ENCODE peak calls at places on chromosomes 13 and 19, in eight cellular contexts. One of them, this sample, is unnamed. For H3K4me1 and H3K9me3, the result is how much of the 10 kb centered on the place peaks cover.

GRCh38 chr19:35332817-35333216 is 3.8 kb downstream of the CD22 start:
- DNase-seq in colonic mucosa: no peak
- DNase-seq in lung: no peak
- DNase-seq in thyroid gland: no peak
- DNase-seq in HCT116: no peak
- DNase-seq in PC-3: no peak
- DNase-seq in CD8-positive, alpha-beta T cell: no peak
- DNase-seq in IMR-90: no peak
- DNase-seq in this sample: no peak

GRCh38 chr13:111508902-111509509 is 188.6 kb downstream of the TEX29 start:
- DNase-seq in colonic mucosa: peak
- DNase-seq in lung: no peak
- DNase-seq in thyroid gland: no peak
- DNase-seq in HCT116: no peak
- DNase-seq in PC-3: no peak
- DNase-seq in CD8-positive, alpha-beta T cell: no peak
- DNase-seq in IMR-90: no peak
- DNase-seq in this sample: no peak

GRCh38 chr19:21130097-21130775 is 11.6 kb upstream of the ZNF431 start:
- DNase-seq in colonic mucosa: no peak
- DNase-seq in lung: no peak
- DNase-seq in thyroid gland: peak
- DNase-seq in HCT116: no peak
- DNase-seq in PC-3: peak
- DNase-seq in CD8-positive, alpha-beta T cell: no peak
- DNase-seq in IMR-90: no peak
- DNase-seq in this sample: no peak

GRCh38 chr13:113545931-113546516 is 38.5 kb upstream of the TFDP1 start:
- DNase-seq in colonic mucosa: no peak
- DNase-seq in lung: no peak
- DNase-seq in thyroid gland: no peak
- DNase-seq in HCT116: no peak
- DNase-seq in PC-3: no peak
- DNase-seq in CD8-positive, alpha-beta T cell: no peak
- DNase-seq in IMR-90: no peak
- DNase-seq in this sample: no peak

GRCh38 chr19:48370955-48371354 is 6.8 kb downstream of the SYNGR4 start:
- DNase-seq in colonic mucosa: no peak
- DNase-seq in lung: no peak
- DNase-seq in thyroid gland: no peak
- DNase-seq in HCT116: no peak
- DNase-seq in PC-3: no peak
- DNase-seq in CD8-positive, alpha-beta T cell: no peak
- DNase-seq in IMR-90: no peak
- DNase-seq in this sample: no peak

GRCh38 chr19:10766681-10767201 is 48.9 kb downstream of the DNM2 start:
- DNase-seq in colonic mucosa: no peak
- DNase-seq in lung: no peak
- DNase-seq in thyroid gland: peak
- DNase-seq in HCT116: no peak
- DNase-seq in PC-3: no peak
- DNase-seq in CD8-positive, alpha-beta T cell: no peak
- DNase-seq in IMR-90: peak
- DNase-seq in this sample: peak

GRCh38 chr13:42377640-42378382 is 105.9 kb downstream of the AKAP11 start:
- DNase-seq in colonic mucosa: no peak
- DNase-seq in lung: no peak
- DNase-seq in thyroid gland: no peak
- DNase-seq in HCT116: no peak
- DNase-seq in PC-3: no peak
- DNase-seq in CD8-positive, alpha-beta T cell: no peak
- DNase-seq in IMR-90: no peak
- DNase-seq in this sample: no peak

GRCh38 chr19:44750713-44751112 is 2.2 kb downstream of the BCL3 start:
- DNase-seq in colonic mucosa: no peak
- DNase-seq in lung: no peak
- DNase-seq in thyroid gland: no peak
- DNase-seq in HCT116: no peak
- DNase-seq in PC-3: no peak
- DNase-seq in CD8-positive, alpha-beta T cell: no peak
- DNase-seq in IMR-90: no peak
- DNase-seq in this sample: no peak

GRCh38 chr13:89897681-89898080 is 1449.8 kb upstream of the MIR17HG start:
- DNase-seq in colonic mucosa: no peak
- DNase-seq in lung: no peak
- DNase-seq in thyroid gland: no peak
- DNase-seq in HCT116: no peak
- DNase-seq in PC-3: no peak
- DNase-seq in CD8-positive, alpha-beta T cell: no peak
- DNase-seq in IMR-90: no peak
- DNase-seq in this sample: no peak

GRCh38 chr19:30214651-30215051 is 157.5 kb upstream of the ZNF536 start:
- DNase-seq in colonic mucosa: no peak
- DNase-seq in lung: no peak
- DNase-seq in thyroid gland: no peak
- DNase-seq in HCT116: no peak
- DNase-seq in PC-3: peak
- DNase-seq in CD8-positive, alpha-beta T cell: no peak
- DNase-seq in IMR-90: no peak
- DNase-seq in this sample: no peak

GRCh38 chr13:65497265-65497664 is 1732.9 kb downstream of the PCDH9 start:
- DNase-seq in colonic mucosa: no peak
- DNase-seq in lung: no peak
- DNase-seq in thyroid gland: no peak
- DNase-seq in HCT116: peak
- DNase-seq in PC-3: peak
- DNase-seq in CD8-positive, alpha-beta T cell: no peak
- DNase-seq in IMR-90: peak
- DNase-seq in this sample: no peak

GRCh38 chr13:98328511-98328910 is 151.4 kb upstream of the RNF113B start:
- DNase-seq in colonic mucosa: no peak
- DNase-seq in lung: no peak
- DNase-seq in thyroid gland: no peak
- DNase-seq in HCT116: no peak
- DNase-seq in PC-3: no peak
- DNase-seq in CD8-positive, alpha-beta T cell: no peak
- DNase-seq in IMR-90: no peak
- DNase-seq in this sample: no peak

GRCh38 chr13:98326274-98326673 is 149.2 kb upstream of the RNF113B start:
- DNase-seq in colonic mucosa: no peak
- DNase-seq in lung: no peak
- DNase-seq in thyroid gland: no peak
- DNase-seq in HCT116: no peak
- DNase-seq in PC-3: no peak
- DNase-seq in CD8-positive, alpha-beta T cell: no peak
- DNase-seq in IMR-90: no peak
- DNase-seq in this sample: no peak

GRCh38 chr13:98324105-98324504 is 147.0 kb upstream of the RNF113B start:
- DNase-seq in colonic mucosa: no peak
- DNase-seq in lung: no peak
- DNase-seq in thyroid gland: no peak
- DNase-seq in HCT116: no peak
- DNase-seq in PC-3: no peak
- DNase-seq in CD8-positive, alpha-beta T cell: no peak
- DNase-seq in IMR-90: no peak
- DNase-seq in this sample: no peak

GRCh38 chr13:98325724-98326123 is 148.7 kb upstream of the RNF113B start:
- DNase-seq in colonic mucosa: no peak
- DNase-seq in lung: no peak
- DNase-seq in thyroid gland: peak
- DNase-seq in HCT116: no peak
- DNase-seq in PC-3: no peak
- DNase-seq in CD8-positive, alpha-beta T cell: no peak
- DNase-seq in IMR-90: no peak
- DNase-seq in this sample: no peak

GRCh38 chr13:98327326-98328314 is 150.6 kb upstream of the RNF113B start:
- DNase-seq in colonic mucosa: no peak
- DNase-seq in lung: no peak
- DNase-seq in thyroid gland: peak
- DNase-seq in HCT116: no peak
- DNase-seq in PC-3: no peak
- DNase-seq in CD8-positive, alpha-beta T cell: no peak
- DNase-seq in IMR-90: peak
- DNase-seq in this sample: no peak
- H3K4me1 ChIP-seq in colonic mucosa: under half
- H3K4me1 ChIP-seq in lung: under half
- H3K4me1 ChIP-seq in thyroid gland: under half
- H3K4me1 ChIP-seq in HCT116: under half
- H3K4me1 ChIP-seq in PC-3: under half
- H3K4me1 ChIP-seq in CD8-positive, alpha-beta T cell: under half
- H3K4me1 ChIP-seq in IMR-90: under half
- H3K4me1 ChIP-seq in this sample: under half

DNA sequence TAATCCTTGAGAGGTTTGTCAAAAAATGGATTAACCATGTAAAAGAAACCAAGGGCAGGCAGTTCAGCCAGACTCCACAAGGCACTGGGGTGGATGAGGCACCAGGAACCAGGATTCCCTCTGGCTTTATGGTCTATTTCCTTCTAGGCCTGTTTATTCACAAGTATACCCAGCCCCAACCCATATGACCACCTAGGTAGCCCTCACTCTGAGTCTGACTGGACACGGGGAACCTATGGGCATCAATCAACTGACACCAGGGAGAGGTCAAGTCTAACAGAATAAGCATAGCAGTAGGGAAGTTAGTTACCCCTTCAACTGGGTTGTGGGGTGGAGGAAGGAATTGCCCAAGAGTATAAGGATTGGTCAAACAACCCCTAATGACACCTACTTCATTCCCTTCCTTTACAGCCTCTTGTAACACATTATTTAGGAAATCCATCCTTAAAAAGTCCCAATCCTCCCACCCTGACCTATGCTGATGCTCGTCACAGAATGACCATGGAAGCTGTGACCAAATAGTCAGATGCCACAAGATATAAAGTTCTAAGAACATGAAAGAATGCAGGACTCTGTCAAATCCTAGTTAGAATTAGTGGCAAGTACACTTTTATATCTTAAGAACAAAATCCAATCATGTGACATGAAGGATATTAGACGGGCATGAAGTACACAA is 31.7 kb downstream of the PEG3 start:
- DNase-seq in colonic mucosa: no peak
- DNase-seq in lung: no peak
- DNase-seq in thyroid gland: no peak
- DNase-seq in HCT116: no peak
- DNase-seq in PC-3: no peak
- DNase-seq in CD8-positive, alpha-beta T cell: no peak
- DNase-seq in IMR-90: no peak
- DNase-seq in this sample: no peak
- H3K9me3 ChIP-seq in colonic mucosa: under half
- H3K9me3 ChIP-seq in lung: under half
- H3K9me3 ChIP-seq in thyroid gland: under half
- H3K9me3 ChIP-seq in HCT116: under half
- H3K9me3 ChIP-seq in PC-3: half or more
- H3K9me3 ChIP-seq in CD8-positive, alpha-beta T cell: under half
- H3K9me3 ChIP-seq in IMR-90: under half
- H3K9me3 ChIP-seq in this sample: under half

GRCh38 chr19:12782424-12783225 is 7.3 kb upstream of the HOOK2 start:
- DNase-seq in colonic mucosa: peak
- DNase-seq in lung: peak
- DNase-seq in thyroid gland: peak
- DNase-seq in HCT116: no peak
- DNase-seq in PC-3: peak
- DNase-seq in CD8-positive, alpha-beta T cell: peak
- DNase-seq in IMR-90: peak
- DNase-seq in this sample: peak

GRCh38 chr19:12782174-12782423 is 6.7 kb upstream of the HOOK2 start:
- DNase-seq in colonic mucosa: no peak
- DNase-seq in lung: peak
- DNase-seq in thyroid gland: peak
- DNase-seq in HCT116: no peak
- DNase-seq in PC-3: no peak
- DNase-seq in CD8-positive, alpha-beta T cell: no peak
- DNase-seq in IMR-90: no peak
- DNase-seq in this sample: no peak

GRCh38 chr19:12784394-12784870 is 6.9 kb upstream of the JUNB start:
- DNase-seq in colonic mucosa: no peak
- DNase-seq in lung: no peak
- DNase-seq in thyroid gland: no peak
- DNase-seq in HCT116: no peak
- DNase-seq in PC-3: no peak
- DNase-seq in CD8-positive, alpha-beta T cell: no peak
- DNase-seq in IMR-90: peak
- DNase-seq in this sample: no peak

GRCh38 chr19:12783849-12784393 is 7.4 kb upstream of the JUNB start:
- DNase-seq in colonic mucosa: peak
- DNase-seq in lung: peak
- DNase-seq in thyroid gland: peak
- DNase-seq in HCT116: no peak
- DNase-seq in PC-3: peak
- DNase-seq in CD8-positive, alpha-beta T cell: no peak
- DNase-seq in IMR-90: no peak
- DNase-seq in this sample: peak

DNA sequence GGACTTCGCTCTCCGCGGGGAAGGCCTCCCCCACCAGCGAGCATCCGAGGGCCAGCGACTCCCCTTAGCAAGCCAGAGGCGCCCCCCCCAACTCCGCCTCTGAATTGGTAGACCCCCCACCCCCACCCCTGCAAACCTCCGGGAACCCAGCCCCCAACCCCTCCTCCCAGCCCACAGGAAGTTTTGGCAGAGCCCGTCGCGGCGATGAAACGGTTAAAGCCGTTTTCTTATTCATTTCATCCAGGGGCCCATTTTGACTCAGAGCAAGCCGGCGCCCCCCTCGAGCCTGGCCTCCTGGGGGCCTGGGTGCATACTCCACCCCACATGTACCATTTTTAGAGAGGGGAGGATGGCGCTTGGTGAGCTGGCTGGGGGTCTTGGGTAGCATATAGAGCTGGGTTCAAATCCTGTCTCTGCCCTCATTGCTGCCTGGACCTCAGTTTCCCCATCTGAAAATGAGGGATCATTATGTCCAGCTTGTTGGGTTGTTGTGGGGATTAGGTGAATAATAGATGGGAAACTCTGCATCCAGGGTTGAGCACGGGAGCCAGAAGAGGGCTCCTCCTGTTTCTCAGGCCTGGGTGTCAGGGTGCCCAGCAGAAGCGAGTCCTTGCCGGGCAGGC is 7.9 kb upstream of the JUNB start:
- DNase-seq in colonic mucosa: no peak
- DNase-seq in lung: no peak
- DNase-seq in thyroid gland: no peak
- DNase-seq in HCT116: no peak
- DNase-seq in PC-3: no peak
- DNase-seq in CD8-positive, alpha-beta T cell: no peak
- DNase-seq in IMR-90: no peak
- DNase-seq in this sample: no peak
- H3K4me3 ChIP-seq in colonic mucosa: peak
- H3K4me3 ChIP-seq in lung: peak
- H3K4me3 ChIP-seq in thyroid gland: no peak
- H3K4me3 ChIP-seq in HCT116: peak
- H3K4me3 ChIP-seq in PC-3: peak
- H3K4me3 ChIP-seq in CD8-positive, alpha-beta T cell: peak
- H3K4me3 ChIP-seq in IMR-90: peak
- H3K4me3 ChIP-seq in this sample: peak

GRCh38 chr13:99285432-99286182 is 21.6 kb downstream of the GPR183 start:
- DNase-seq in colonic mucosa: peak
- DNase-seq in lung: no peak
- DNase-seq in thyroid gland: no peak
- DNase-seq in HCT116: no peak
- DNase-seq in PC-3: no peak
- DNase-seq in CD8-positive, alpha-beta T cell: no peak
- DNase-seq in IMR-90: no peak
- DNase-seq in this sample: peak
- H3K4me1 ChIP-seq in colonic mucosa: under half
- H3K4me1 ChIP-seq in lung: under half
- H3K4me1 ChIP-seq in thyroid gland: under half
- H3K4me1 ChIP-seq in HCT116: under half
- H3K4me1 ChIP-seq in PC-3: under half
- H3K4me1 ChIP-seq in CD8-positive, alpha-beta T cell: half or more
- H3K4me1 ChIP-seq in IMR-90: under half
- H3K4me1 ChIP-seq in this sample: under half

GRCh38 chr19:52148256-52148655 is 8.5 kb upstream of the ZNF616 start:
- DNase-seq in colonic mucosa: no peak
- DNase-seq in lung: no peak
- DNase-seq in thyroid gland: no peak
- DNase-seq in HCT116: no peak
- DNase-seq in PC-3: no peak
- DNase-seq in CD8-positive, alpha-beta T cell: no peak
- DNase-seq in IMR-90: no peak
- DNase-seq in this sample: no peak
- H3K9me3 ChIP-seq in colonic mucosa: under half
- H3K9me3 ChIP-seq in lung: under half
- H3K9me3 ChIP-seq in thyroid gland: under half
- H3K9me3 ChIP-seq in HCT116: under half
- H3K9me3 ChIP-seq in PC-3: half or more
- H3K9me3 ChIP-seq in CD8-positive, alpha-beta T cell: under half
- H3K9me3 ChIP-seq in IMR-90: under half
- H3K9me3 ChIP-seq in this sample: under half